ENCODE peak calls at places on chromosomes 3 and 15, in four cellular contexts. J, F, N and K are unnamed samples.

GRCh38 chr3:140053011-140053702 is 118.2 kb downstream of the CLSTN2 start:
- DNase-seq in J (peak; percentile 48), F (no peak), N (no peak), K (no peak)

GRCh38 chr3:175065492-175065891 is 206.4 kb downstream of the NAALADL2 start:
- DNase-seq in J (no peak), F (no peak), N (no peak), K (no peak)

GRCh38 chr15:69762373-69763148 is 309.9 kb downstream of the RPLP1 start:
- DNase-seq in J (peak; percentile 82), F (peak; percentile 60), N (no peak), K (no peak)

GRCh38 chr15:70569139-70569717 is 194.1 kb downstream of the UACA start:
- DNase-seq in J (peak; percentile 48), F (peak; percentile 72), N (peak; percentile 71), K (no peak)

GRCh38 chr15:50166216-50166615 is 15.8 kb upstream of the SLC27A2 start:
- DNase-seq in J (no peak), F (no peak), N (peak; percentile 45), K (no peak)

GRCh38 chr15:80932989-80933388 is 56.6 kb downstream of the MESD start:
- DNase-seq in J (no peak), F (no peak), N (peak; percentile 6), K (no peak)

GRCh38 chr3:154188846-154189245 is 67.7 kb downstream of the ARHGEF26 start:
- DNase-seq in J (no peak), F (no peak), N (no peak), K (no peak)

GRCh38 chr3:133330043-133330442 is 69.8 kb upstream of the BFSP2 start:
- DNase-seq in J (peak; percentile 81), F (peak; percentile 65), N (no peak), K (no peak)

GRCh38 chr3:127275287-127275781 is 12.5 kb downstream of the PRR20G start:
- DNase-seq in J (no peak), F (no peak), N (no peak), K (no peak)

GRCh38 chr3:190541008-190541407 is 27.1 kb downstream of the IL1RAP start:
- DNase-seq in J (no peak), F (no peak), N (no peak), K (no peak)

GRCh38 chr15:60720493-60721231 is 241.7 kb upstream of the ICE2 start:
- DNase-seq in J (no peak), F (no peak), N (no peak), K (no peak)

GRCh38 chr3:116046350-116046749 is 398.9 kb downstream of the LSAMP start:
- DNase-seq in J (no peak), F (peak; percentile 15), N (no peak), K (no peak)

GRCh38 chr3:29144807-29145206 is 136.1 kb upstream of the RBMS3 start:
- DNase-seq in J (no peak), F (peak; percentile 14), N (peak; percentile 58), K (no peak)

GRCh38 chr15:34927726-34928125 is 41.8 kb downstream of the AQR start:
- DNase-seq in J (no peak), F (no peak), N (peak; percentile 52), K (no peak)

GRCh38 chr15:77013786-77014136 is 18.8 kb downstream of the PSTPIP1 start:
- DNase-seq in J (peak; percentile 66), F (no peak), N (no peak), K (peak; percentile 84)

GRCh38 chr3:128270559-128271492 is 117.5 kb downstream of the EEFSEC start:
- DNase-seq in J (peak; percentile 81), F (no peak), N (no peak), K (no peak)

GRCh38 chr3:170059447-170059846 is 21.7 kb downstream of the GPR160 start:
- DNase-seq in J (no peak), F (no peak), N (no peak), K (no peak)

GRCh38 chr15:82159922-82160321 is 102.6 kb downstream of the EFL1 start:
- DNase-seq in J (peak; percentile 78), F (peak; percentile 5), N (peak; percentile 39), K (no peak)

GRCh38 chr15:41506796-41507341 is 6.8 kb downstream of the LTK start:
- DNase-seq in J (peak; percentile 37), F (no peak), N (no peak), K (no peak)

GRCh38 chr3:69309810-69310209 is 76.1 kb downstream of the FRMD4B start:
- DNase-seq in J (peak; percentile 65), F (peak; percentile 46), N (no peak), K (no peak)

GRCh38 chr15:69341356-69341755 is 42.6 kb downstream of the PAQR5 start:
- DNase-seq in J (no peak), F (no peak), N (peak; percentile 31), K (no peak)

GRCh38 chr15:47432831-47433230 is 284.5 kb upstream of the SEMA6D start:
- DNase-seq in J (no peak), F (no peak), N (no peak), K (no peak)

GRCh38 chr15:58200739-58201138 is 62.6 kb downstream of the AQP9 start:
- DNase-seq in J (no peak), F (no peak), N (no peak), K (no peak)

GRCh38 chr15:59329570-59330350 is 42.9 kb downstream of the MYO1E start:
- DNase-seq in J (no peak), F (no peak), N (no peak), K (no peak)

GRCh38 chr3:196988241-196989029 is 19.8 kb upstream of the PIGZ start:
- DNase-seq in J (peak; percentile 77), F (peak; percentile 65), N (no peak), K (peak; percentile 18)

GRCh38 chr3:127820221-127820870 is 2.0 kb downstream of the MGLL start:
- DNase-seq in J (no peak), F (no peak), N (no peak), K (peak; percentile 88)

GRCh38 chr3:13473020-13473419 is 7.1 kb upstream of the HDAC11 start:
- DNase-seq in J (no peak), F (no peak), N (no peak), K (no peak)

GRCh38 chr3:13474776-13475303 is 5.3 kb upstream of the HDAC11 start:
- DNase-seq in J (no peak), F (no peak), N (no peak), K (no peak)

GRCh38 chr3:13474021-13474420 is 6.1 kb upstream of the HDAC11 start:
- DNase-seq in J (no peak), F (no peak), N (no peak), K (no peak)

GRCh38 chr3:13472286-13472685 is 7.8 kb upstream of the HDAC11 start:
- DNase-seq in J (no peak), F (no peak), N (no peak), K (no peak)

DNA sequence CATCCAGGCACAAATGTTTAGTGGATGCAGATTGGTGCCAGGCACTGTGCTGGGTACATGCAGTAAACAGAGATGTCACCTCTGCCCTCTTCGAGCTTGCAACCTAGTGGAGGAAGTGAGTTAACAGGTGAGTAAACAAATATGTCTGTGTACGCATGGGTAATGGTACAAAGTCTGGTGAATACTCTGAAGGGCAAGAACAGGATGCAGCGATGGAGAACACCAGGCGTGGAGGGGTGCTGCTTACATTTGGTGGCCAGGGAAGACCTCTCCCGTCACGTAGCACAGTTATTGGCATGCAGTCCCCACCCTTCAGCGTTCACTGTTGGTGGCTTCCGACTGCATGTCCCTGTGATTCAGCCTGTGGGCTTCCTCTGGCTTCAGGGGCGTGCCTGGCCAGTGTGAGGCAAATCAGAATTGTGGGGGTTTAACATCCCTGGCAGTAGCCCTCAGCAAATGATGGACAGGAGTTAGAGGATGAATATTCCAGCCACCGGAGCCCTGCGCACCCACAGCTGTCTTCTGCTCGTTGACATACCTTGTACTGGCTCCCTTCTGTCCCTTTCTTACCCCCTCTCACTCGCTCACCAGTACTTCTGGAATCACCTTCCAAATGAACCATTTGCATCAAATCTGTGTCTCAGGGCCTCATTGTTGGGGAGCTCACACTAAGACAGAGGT is 9.1 kb upstream of the HDAC11 start:
- DNase-seq in J (no peak), F (no peak), N (no peak), K (peak; percentile 45)
- H3K4me1 ChIP-seq in J (no peaks in the 10 kb centered on the region), F (no peaks in the 10 kb centered on the region), N (peaks cover 4% of the 10 kb centered on the region), K (peaks cover 4% of the 10 kb centered on the region)

DNA sequence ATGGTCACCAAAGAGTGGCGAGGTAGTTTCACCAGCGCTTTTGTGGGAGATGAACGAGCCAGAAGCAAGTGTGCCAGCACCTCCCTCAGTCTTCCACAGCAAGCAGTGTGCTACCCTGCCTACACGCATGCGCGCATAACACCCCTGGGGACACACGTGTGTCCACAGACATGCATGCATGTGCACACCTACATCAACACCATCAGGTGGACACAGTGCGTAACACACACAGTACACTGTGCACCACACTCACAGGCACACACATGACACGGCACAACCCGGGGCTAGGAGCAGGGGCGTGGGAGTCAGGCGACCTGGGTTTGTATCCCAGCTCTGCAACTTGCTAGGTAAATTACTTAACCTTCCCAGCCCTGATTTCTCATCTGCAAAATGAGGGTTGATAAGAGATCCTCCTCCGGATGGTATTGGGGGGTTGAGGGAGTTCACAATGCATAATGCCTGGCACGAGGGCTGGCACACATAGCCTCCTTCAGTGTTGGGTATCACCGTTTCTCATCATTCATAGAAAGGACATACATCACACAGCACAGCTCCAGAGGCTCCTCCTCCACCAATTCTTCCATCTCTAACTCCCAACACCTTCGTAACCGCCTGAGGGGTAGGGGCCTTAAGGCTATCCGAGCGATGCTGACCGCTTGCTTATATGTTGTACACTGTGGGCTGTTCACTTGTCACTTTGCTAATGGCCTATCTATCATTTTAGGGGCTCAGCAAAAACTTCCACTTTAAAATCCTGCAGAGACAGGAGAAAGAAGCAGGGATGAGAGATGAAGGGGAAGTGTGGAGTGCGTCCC is 174.9 kb downstream of the SMAD6 start:
- DNase-seq in J (no peak), F (no peak), N (no peak), K (no peak)
- H3K27ac ChIP-seq in J (no peak overlapping the region), F (no peak overlapping the region), N (no peak overlapping the region), K (no peak overlapping the region)

DNA sequence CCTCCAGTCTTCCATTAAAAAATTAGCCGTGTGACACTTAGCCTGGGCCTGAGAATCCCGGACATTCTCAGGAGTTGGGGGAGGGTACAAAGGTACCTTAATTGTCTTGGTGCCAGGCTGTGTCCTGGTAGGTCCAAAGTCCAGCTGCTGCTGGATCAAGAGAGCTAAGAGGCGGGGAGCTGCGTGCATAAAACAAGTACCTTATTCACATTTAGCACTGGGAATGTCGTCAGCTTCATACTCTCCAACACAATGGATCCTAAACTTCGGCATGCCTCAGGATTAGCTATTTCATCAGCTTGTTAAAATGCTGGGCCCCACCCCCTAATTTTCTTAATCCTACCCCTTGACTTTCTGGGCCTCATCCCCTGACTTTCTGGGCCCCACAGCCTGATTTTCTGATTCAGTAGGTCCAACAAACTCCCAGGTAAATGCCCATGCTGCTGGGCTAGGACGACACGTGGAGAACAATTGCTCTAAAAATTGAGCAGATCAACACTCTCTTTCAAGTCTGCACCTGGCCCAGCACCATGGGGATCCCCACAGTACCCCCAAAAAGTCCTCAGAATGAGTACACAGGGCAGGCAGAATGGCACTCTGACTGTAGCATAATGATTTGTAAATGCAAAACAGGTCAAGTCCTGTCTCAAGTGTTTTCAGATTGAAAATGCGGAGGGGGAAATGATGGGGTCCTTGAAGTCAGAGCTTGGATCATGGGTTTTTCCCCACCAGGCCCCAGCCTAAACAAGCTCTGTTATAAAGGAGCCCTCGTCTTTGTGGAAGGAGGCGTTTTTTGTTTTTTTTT is 5.6 kb upstream of the AEN start:
- DNase-seq in J (no peak), F (peak; percentile 41), N (no peak), K (no peak)
- H3K9ac ChIP-seq in J (peak overlapping the region; percentile 47), F (no peak overlapping the region), N (no peak overlapping the region), K (no peak overlapping the region)

GRCh38 chr3:141552440-141552991 is 65.7 kb downstream of the RASA2 start:
- DNase-seq in J (no peak), F (no peak), N (peak; percentile 24), K (no peak)
- H3K4me1 ChIP-seq in J (no peaks in the 10 kb centered on the region), F (no peaks in the 10 kb centered on the region), N (peaks cover 44% of the 10 kb centered on the region), K (no peaks in the 10 kb centered on the region)